ENCODE peak calls at places on chromosome 18, in eight cellular contexts. One of them, this sample, is unnamed.

GRCh38 chr18:28854964-28855363 is 678.0 kb upstream of the CDH2 start:
- DNase-seq in fibroblast of the aortic adventitia: peak
- DNase-seq in CD8-positive, alpha-beta T cell: no peak
- DNase-seq in cardiac fibroblast: peak
- DNase-seq in GM13976: no peak
- DNase-seq in activated naive CD4-positive, alpha-beta T cell treated with anti-CD3 and anti-CD28 coated beads, Interleukin-2, amount 10 ng/mL, durations not matched to agents 7 days and 5 days: no peak
- DNase-seq in LoVo: no peak
- DNase-seq in heart right ventricle: no peak
- DNase-seq in this sample: no peak

GRCh38 chr18:78977627-78978271 is 1.9 kb upstream of the SALL3 start:
- DNase-seq in GM13976: no peak
- DNase-seq in fibroblast of the aortic adventitia: no peak
- DNase-seq in cardiac fibroblast: peak
- DNase-seq in CD8-positive, alpha-beta T cell: no peak
- DNase-seq in activated naive CD4-positive, alpha-beta T cell treated with anti-CD3 and anti-CD28 coated beads, Interleukin-2, amount 10 ng/mL, durations not matched to agents 7 days and 5 days: no peak
- DNase-seq in heart right ventricle: no peak
- DNase-seq in LoVo: no peak
- DNase-seq in this sample: no peak

GRCh38 chr18:9973461-9973860 is 59.6 kb downstream of the VAPA start:
- DNase-seq in GM13976: no peak
- DNase-seq in CD8-positive, alpha-beta T cell: no peak
- DNase-seq in heart right ventricle: no peak
- DNase-seq in LoVo: no peak
- DNase-seq in fibroblast of the aortic adventitia: no peak
- DNase-seq in activated naive CD4-positive, alpha-beta T cell treated with anti-CD3 and anti-CD28 coated beads, Interleukin-2, amount 10 ng/mL, durations not matched to agents 7 days and 5 days: no peak
- DNase-seq in cardiac fibroblast: no peak
- DNase-seq in this sample: no peak

GRCh38 chr18:3605562-3606443 is 155.8 kb downstream of the TGIF1 start:
- DNase-seq in heart right ventricle: no peak
- DNase-seq in fibroblast of the aortic adventitia: peak
- DNase-seq in cardiac fibroblast: peak
- DNase-seq in LoVo: peak
- DNase-seq in activated naive CD4-positive, alpha-beta T cell treated with anti-CD3 and anti-CD28 coated beads, Interleukin-2, amount 10 ng/mL, durations not matched to agents 7 days and 5 days: peak
- DNase-seq in CD8-positive, alpha-beta T cell: no peak
- DNase-seq in GM13976: no peak
- DNase-seq in this sample: no peak

GRCh38 chr18:60804412-60804811 is 431.8 kb upstream of the MC4R start:
- DNase-seq in GM13976: no peak
- DNase-seq in heart right ventricle: no peak
- DNase-seq in cardiac fibroblast: no peak
- DNase-seq in LoVo: no peak
- DNase-seq in fibroblast of the aortic adventitia: no peak
- DNase-seq in activated naive CD4-positive, alpha-beta T cell treated with anti-CD3 and anti-CD28 coated beads, Interleukin-2, amount 10 ng/mL, durations not matched to agents 7 days and 5 days: no peak
- DNase-seq in CD8-positive, alpha-beta T cell: no peak
- DNase-seq in this sample: no peak

GRCh38 chr18:32049393-32050161 is 31.0 kb downstream of the RNF125 start:
- DNase-seq in LoVo: no peak
- DNase-seq in fibroblast of the aortic adventitia: peak
- DNase-seq in activated naive CD4-positive, alpha-beta T cell treated with anti-CD3 and anti-CD28 coated beads, Interleukin-2, amount 10 ng/mL, durations not matched to agents 7 days and 5 days: peak
- DNase-seq in CD8-positive, alpha-beta T cell: peak
- DNase-seq in cardiac fibroblast: no peak
- DNase-seq in GM13976: no peak
- DNase-seq in heart right ventricle: peak
- DNase-seq in this sample: peak

GRCh38 chr18:21820035-21820810 is 79.6 kb downstream of the MIB1 start:
- DNase-seq in cardiac fibroblast: peak
- DNase-seq in CD8-positive, alpha-beta T cell: no peak
- DNase-seq in GM13976: peak
- DNase-seq in heart right ventricle: no peak
- DNase-seq in activated naive CD4-positive, alpha-beta T cell treated with anti-CD3 and anti-CD28 coated beads, Interleukin-2, amount 10 ng/mL, durations not matched to agents 7 days and 5 days: no peak
- DNase-seq in fibroblast of the aortic adventitia: peak
- DNase-seq in LoVo: peak
- DNase-seq in this sample: no peak

GRCh38 chr18:36601316-36601715 is 227.5 kb downstream of the TPGS2 start:
- DNase-seq in fibroblast of the aortic adventitia: no peak
- DNase-seq in cardiac fibroblast: no peak
- DNase-seq in GM13976: no peak
- DNase-seq in heart right ventricle: no peak
- DNase-seq in LoVo: no peak
- DNase-seq in activated naive CD4-positive, alpha-beta T cell treated with anti-CD3 and anti-CD28 coated beads, Interleukin-2, amount 10 ng/mL, durations not matched to agents 7 days and 5 days: no peak
- DNase-seq in CD8-positive, alpha-beta T cell: no peak
- DNase-seq in this sample: no peak

GRCh38 chr18:79792096-79792987 is 5.4 kb upstream of the KCNG2 start:
- DNase-seq in activated naive CD4-positive, alpha-beta T cell treated with anti-CD3 and anti-CD28 coated beads, Interleukin-2, amount 10 ng/mL, durations not matched to agents 7 days and 5 days: no peak
- DNase-seq in cardiac fibroblast: no peak
- DNase-seq in LoVo: no peak
- DNase-seq in GM13976: no peak
- DNase-seq in heart right ventricle: no peak
- DNase-seq in fibroblast of the aortic adventitia: no peak
- DNase-seq in CD8-positive, alpha-beta T cell: no peak
- DNase-seq in this sample: peak

GRCh38 chr18:59814872-59815271 is 84.9 kb upstream of the PMAIP1 start:
- DNase-seq in fibroblast of the aortic adventitia: peak
- DNase-seq in activated naive CD4-positive, alpha-beta T cell treated with anti-CD3 and anti-CD28 coated beads, Interleukin-2, amount 10 ng/mL, durations not matched to agents 7 days and 5 days: no peak
- DNase-seq in CD8-positive, alpha-beta T cell: no peak
- DNase-seq in LoVo: no peak
- DNase-seq in cardiac fibroblast: peak
- DNase-seq in GM13976: no peak
- DNase-seq in heart right ventricle: no peak
- DNase-seq in this sample: no peak

GRCh38 chr18:23306842-23307241 is 146.2 kb upstream of the RIOK3 start:
- DNase-seq in cardiac fibroblast: no peak
- DNase-seq in GM13976: peak
- DNase-seq in CD8-positive, alpha-beta T cell: peak
- DNase-seq in fibroblast of the aortic adventitia: no peak
- DNase-seq in LoVo: no peak
- DNase-seq in activated naive CD4-positive, alpha-beta T cell treated with anti-CD3 and anti-CD28 coated beads, Interleukin-2, amount 10 ng/mL, durations not matched to agents 7 days and 5 days: no peak
- DNase-seq in heart right ventricle: no peak
- DNase-seq in this sample: no peak

GRCh38 chr18:79947054-79947755 is 4.2 kb downstream of the SLC66A2 start:
- DNase-seq in LoVo: no peak
- DNase-seq in fibroblast of the aortic adventitia: peak
- DNase-seq in GM13976: no peak
- DNase-seq in cardiac fibroblast: peak
- DNase-seq in activated naive CD4-positive, alpha-beta T cell treated with anti-CD3 and anti-CD28 coated beads, Interleukin-2, amount 10 ng/mL, durations not matched to agents 7 days and 5 days: no peak
- DNase-seq in CD8-positive, alpha-beta T cell: no peak
- DNase-seq in heart right ventricle: no peak
- DNase-seq in this sample: no peak

GRCh38 chr18:44098551-44099098 is 582.1 kb upstream of the SETBP1 start:
- DNase-seq in fibroblast of the aortic adventitia: peak
- DNase-seq in heart right ventricle: no peak
- DNase-seq in CD8-positive, alpha-beta T cell: no peak
- DNase-seq in GM13976: peak
- DNase-seq in cardiac fibroblast: peak
- DNase-seq in activated naive CD4-positive, alpha-beta T cell treated with anti-CD3 and anti-CD28 coated beads, Interleukin-2, amount 10 ng/mL, durations not matched to agents 7 days and 5 days: no peak
- DNase-seq in LoVo: no peak
- DNase-seq in this sample: no peak

GRCh38 chr18:45652703-45653490 is 37.6 kb downstream of the SLC14A2 start:
- DNase-seq in cardiac fibroblast: peak
- DNase-seq in activated naive CD4-positive, alpha-beta T cell treated with anti-CD3 and anti-CD28 coated beads, Interleukin-2, amount 10 ng/mL, durations not matched to agents 7 days and 5 days: no peak
- DNase-seq in fibroblast of the aortic adventitia: no peak
- DNase-seq in GM13976: no peak
- DNase-seq in heart right ventricle: no peak
- DNase-seq in LoVo: no peak
- DNase-seq in CD8-positive, alpha-beta T cell: no peak
- DNase-seq in this sample: no peak

GRCh38 chr18:75041586-75041985 is 167.4 kb downstream of the PTGR3 start:
- DNase-seq in fibroblast of the aortic adventitia: peak
- DNase-seq in cardiac fibroblast: peak
- DNase-seq in heart right ventricle: no peak
- DNase-seq in GM13976: no peak
- DNase-seq in activated naive CD4-positive, alpha-beta T cell treated with anti-CD3 and anti-CD28 coated beads, Interleukin-2, amount 10 ng/mL, durations not matched to agents 7 days and 5 days: no peak
- DNase-seq in LoVo: peak
- DNase-seq in CD8-positive, alpha-beta T cell: no peak
- DNase-seq in this sample: no peak

GRCh38 chr18:77716282-77716681 is 466.6 kb downstream of the GALR1 start:
- DNase-seq in cardiac fibroblast: no peak
- DNase-seq in LoVo: no peak
- DNase-seq in heart right ventricle: no peak
- DNase-seq in GM13976: no peak
- DNase-seq in activated naive CD4-positive, alpha-beta T cell treated with anti-CD3 and anti-CD28 coated beads, Interleukin-2, amount 10 ng/mL, durations not matched to agents 7 days and 5 days: no peak
- DNase-seq in CD8-positive, alpha-beta T cell: no peak
- DNase-seq in fibroblast of the aortic adventitia: no peak
- DNase-seq in this sample: no peak

GRCh38 chr18:40813116-40813515 is 1141.9 kb upstream of the PIK3C3 start:
- DNase-seq in activated naive CD4-positive, alpha-beta T cell treated with anti-CD3 and anti-CD28 coated beads, Interleukin-2, amount 10 ng/mL, durations not matched to agents 7 days and 5 days: no peak
- DNase-seq in heart right ventricle: no peak
- DNase-seq in fibroblast of the aortic adventitia: no peak
- DNase-seq in LoVo: no peak
- DNase-seq in GM13976: no peak
- DNase-seq in cardiac fibroblast: peak
- DNase-seq in CD8-positive, alpha-beta T cell: no peak
- DNase-seq in this sample: no peak

GRCh38 chr18:74906189-74906588 is 302.8 kb downstream of the PTGR3 start:
- DNase-seq in CD8-positive, alpha-beta T cell: no peak
- DNase-seq in heart right ventricle: no peak
- DNase-seq in GM13976: no peak
- DNase-seq in cardiac fibroblast: no peak
- DNase-seq in fibroblast of the aortic adventitia: no peak
- DNase-seq in activated naive CD4-positive, alpha-beta T cell treated with anti-CD3 and anti-CD28 coated beads, Interleukin-2, amount 10 ng/mL, durations not matched to agents 7 days and 5 days: no peak
- DNase-seq in LoVo: no peak
- DNase-seq in this sample: no peak

GRCh38 chr18:59220164-59220783 is 316 bp downstream of the GRP start:
- DNase-seq in heart right ventricle: no peak
- DNase-seq in GM13976: peak
- DNase-seq in CD8-positive, alpha-beta T cell: no peak
- DNase-seq in cardiac fibroblast: no peak
- DNase-seq in activated naive CD4-positive, alpha-beta T cell treated with anti-CD3 and anti-CD28 coated beads, Interleukin-2, amount 10 ng/mL, durations not matched to agents 7 days and 5 days: no peak
- DNase-seq in fibroblast of the aortic adventitia: no peak
- DNase-seq in LoVo: no peak
- DNase-seq in this sample: no peak

This sample was measured in heart left ventricle.